ENCODE peak calls at places on chromosomes 16 and 17, in eight cellular contexts. V is MCF 10A, P is left lung, A is WTC11, U is H1, E is ovary, S is fibroblast of lung, R is HFFc6. B is an unnamed sample.

GRCh38 chr17:57988301-57989010 is 402 bp upstream of the VEZF1 start:
- DNase-seq in S (peak), R (peak), A (peak), E (peak), V (peak), P (peak), U (no peak), B (peak)

GRCh38 chr16:3856367-3857141 is 24.0 kb downstream of the CREBBP start:
- DNase-seq in S (no peak), A (no peak), V (no peak), R (no peak), P (no peak), U (no peak), E (no peak), B (no peak)

GRCh38 chr17:68326681-68327080 is 35.4 kb downstream of the ARSG start:
- DNase-seq in V (no peak), E (no peak), U (no peak), P (no peak), A (no peak), R (no peak), S (no peak), B (no peak)

GRCh38 chr17:76275382-76276068 is 10.4 kb downstream of the UBALD2 start:
- DNase-seq in P (no peak), R (no peak), E (no peak), S (no peak), U (no peak), V (no peak), A (no peak), B (no peak)

GRCh38 chr17:57554826-57555635 is 190.1 kb downstream of the CCDC182 start:
- DNase-seq in S (no peak), R (no peak), P (peak), U (no peak), A (no peak), E (no peak), V (no peak), B (no peak)

GRCh38 chr17:66365204-66365524 is 62.8 kb downstream of the PRKCA start:
- DNase-seq in V (no peak), S (peak), P (no peak), A (no peak), R (no peak), E (no peak), U (no peak), B (no peak)

GRCh38 chr17:50009282-50009681 is 14.3 kb upstream of the DLX3 start:
- DNase-seq in A (no peak), S (no peak), R (no peak), U (no peak), P (no peak), V (no peak), E (no peak), B (no peak)

GRCh38 chr17:12024332-12024731 is 3.7 kb downstream of the MAP2K4 start:
- DNase-seq in S (peak), R (peak), P (no peak), U (no peak), V (peak), A (no peak), E (no peak), B (no peak)

GRCh38 chr16:22213236-22213635 is 7.2 kb downstream of the EEF2K start:
- DNase-seq in V (no peak), P (no peak), E (no peak), R (no peak), U (no peak), A (no peak), S (no peak), B (no peak)

GRCh38 chr17:75557075-75557851 is 30.3 kb upstream of the MYO15B start:
- DNase-seq in A (no peak), P (peak), R (peak), U (no peak), S (peak), E (peak), V (peak), B (no peak)

GRCh38 chr17:46976626-46977270 is 2.3 kb downstream of the RPRML start:
- DNase-seq in U (no peak), E (no peak), A (no peak), V (no peak), S (no peak), P (no peak), R (no peak), B (no peak)

GRCh38 chr17:57927048-57927723 is 28.0 kb downstream of the CUEDC1 start:
- DNase-seq in S (peak), P (no peak), V (peak), E (no peak), R (peak), A (no peak), U (no peak), B (no peak)

GRCh38 chr17:57114085-57114673 is 29.1 kb downstream of the AKAP1 start:
- DNase-seq in E (peak), S (no peak), U (peak), P (no peak), R (no peak), V (peak), A (peak), B (no peak)

GRCh38 chr16:76639685-76640289 is 362.6 kb downstream of the CNTNAP4 start:
- DNase-seq in R (no peak), E (no peak), S (peak), A (peak), U (peak), P (no peak), V (peak), B (no peak)

GRCh38 chr16:11396241-11397048 is 51.2 kb downstream of the RMI2 start:
- DNase-seq in S (peak), E (peak), R (peak), P (peak), A (peak), V (peak), U (peak), B (no peak)

GRCh38 chr16:69039333-69039941 is 66.0 kb upstream of the HAS3 start:
- DNase-seq in E (no peak), S (peak), A (no peak), P (no peak), V (peak), R (no peak), U (no peak), B (no peak)

GRCh38 chr17:15273141-15273793 is 8.1 kb upstream of the PMP22 start:
- DNase-seq in U (no peak), V (peak), E (no peak), A (no peak), S (peak), P (no peak), R (peak), B (no peak)

GRCh38 chr16:10165643-10166042 is 16.6 kb downstream of the GRIN2A start:
- DNase-seq in R (no peak), P (no peak), S (no peak), U (no peak), E (no peak), A (no peak), V (no peak), B (no peak)

GRCh38 chr16:87424260-87424659 is 32.1 kb downstream of the MAP1LC3B start:
- DNase-seq in S (no peak), P (no peak), A (no peak), U (no peak), V (no peak), E (no peak), R (no peak), B (no peak)

GRCh38 chr16:4351880-4352279 is 759 bp upstream of the PAM16 start:
- DNase-seq in U (no peak), P (no peak), S (peak), R (peak), E (no peak), V (peak), A (no peak), B (no peak)

GRCh38 chr17:67824735-67825626 is at the start of gene BPTF:
- DNase-seq in E (peak), A (peak), S (peak), U (peak), R (peak), P (peak), V (peak), B (peak)

GRCh38 chr17:81412490-81413093 is 17.3 kb downstream of the BAHCC1 start:
- DNase-seq in A (no peak), U (no peak), P (no peak), R (no peak), S (peak), E (no peak), V (peak), B (no peak)

GRCh38 chr17:43766413-43767052 is 7.9 kb upstream of the SOST start:
- DNase-seq in R (peak), V (peak), U (no peak), E (peak), A (peak), P (no peak), S (peak), B (peak)
- TF ChIP-seq CTCF in R (peak), V (peak), U (peak), E (peak), A (peak), P (peak), S (peak), B (peak)

GRCh38 chr17:42623732-42624596 is 14.5 kb downstream of the TUBG1 start:
- DNase-seq in V (peak), A (no peak), U (no peak), R (no peak), S (peak), P (no peak), E (no peak), B (no peak)

GRCh38 chr17:42617956-42618431 is 8.5 kb downstream of the TUBG1 start:
- DNase-seq in R (no peak), P (no peak), A (no peak), U (no peak), V (peak), S (no peak), E (no peak), B (no peak)

GRCh38 chr17:42613699-42614295 is 4.3 kb downstream of the TUBG1 start:
- DNase-seq in A (no peak), P (no peak), R (no peak), S (no peak), V (no peak), U (no peak), E (no peak), B (no peak)

GRCh38 chr17:42618442-42619150 is 9.1 kb downstream of the TUBG1 start:
- DNase-seq in E (peak), P (no peak), S (peak), U (no peak), A (peak), V (peak), R (peak), B (no peak)
- TF ChIP-seq CTCF in E (no peak), P (no peak), S (no peak), U (peak), A (no peak), V (peak), R (peak), B (no peak)

GRCh38 chr17:7587831-7588230 is 2.1 kb downstream of the SOX15 start:
- DNase-seq in P (no peak), A (no peak), S (peak), R (peak), U (no peak), E (no peak), V (peak), B (no peak)

GRCh38 chr17:7588553-7589203 is 1.2 kb downstream of the SOX15 start:
- DNase-seq in E (no peak), P (no peak), A (no peak), S (no peak), U (no peak), R (no peak), V (peak), B (no peak)

GRCh38 chr17:7587420-7587786 is 2.5 kb downstream of the SOX15 start:
- DNase-seq in A (no peak), R (peak), V (peak), E (no peak), U (no peak), P (no peak), S (peak), B (no peak)

GRCh38 chr17:7589204-7589868 is 558 bp downstream of the SOX15 start:
- DNase-seq in A (peak), S (peak), E (peak), U (no peak), V (peak), P (peak), R (peak), B (peak)

DNA sequence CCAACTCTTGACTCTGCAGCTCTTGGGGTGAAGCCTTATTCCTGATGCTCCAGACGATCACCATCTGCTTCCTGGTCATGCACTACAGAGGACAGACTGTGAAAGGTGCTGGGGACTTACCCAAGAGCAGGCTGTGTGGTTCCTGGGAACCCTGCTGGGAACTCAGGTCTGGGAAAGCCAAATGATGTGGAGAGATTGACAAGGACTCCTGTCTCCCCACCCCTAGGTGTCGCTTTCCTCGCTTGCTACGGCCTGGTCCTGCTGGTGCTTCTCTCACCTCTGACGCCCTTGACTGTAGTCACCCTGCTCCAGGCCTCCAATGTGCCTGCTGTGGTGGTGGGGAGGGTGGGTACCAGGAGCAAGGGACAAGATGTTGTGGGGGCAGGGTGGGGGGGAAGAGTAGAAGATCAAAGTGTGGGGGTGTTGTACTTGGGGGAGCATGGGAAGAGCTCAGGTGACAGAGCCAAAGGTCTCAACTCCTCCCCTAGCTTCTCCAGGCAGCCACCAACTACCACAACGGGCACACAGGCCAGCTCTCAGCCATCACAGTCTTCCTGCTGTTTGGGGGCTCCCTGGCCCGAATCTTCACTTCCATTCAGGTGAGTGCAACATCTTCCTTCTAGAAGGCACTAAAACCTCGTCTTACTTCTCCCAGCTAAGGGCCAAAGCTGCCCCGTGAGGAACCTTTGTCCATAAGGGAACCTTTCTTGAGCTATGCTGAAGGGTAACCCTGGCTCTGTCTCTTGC is 3.0 kb downstream of the SOX15 start:
- DNase-seq in A (peak), R (no peak), U (no peak), V (peak), S (no peak), E (no peak), P (no peak), B (no peak)
- TF ChIP-seq CTCF in A (no peak), R (peak), U (peak), V (peak), S (no peak), E (no peak), P (no peak), B (no peak)

GRCh38 chr16:85673529-85674417 is 15.0 kb downstream of the GINS2 start:
- DNase-seq in E (peak), A (no peak), S (peak), V (peak), U (no peak), R (peak), P (no peak), B (no peak)
- TF ChIP-seq CTCF in E (no peak), A (no peak), S (no peak), V (no peak), U (no peak), R (no peak), P (no peak), B (no peak)

B was measured in coronary artery.